ENCODE peak calls at places on chromosomes 2 and 18, in five cellular contexts. U is mammary epithelial cell, L is neural progenitor cell, E is fibroblast of lung, I is HCT116. C is an unnamed sample.

GRCh38 chr2:52365946-52366345 is 1334.0 kb upstream of the NRXN1 start:
- DNase-seq in E (no peak), I (no peak), L (no peak), U (no peak), C (no peak)

GRCh38 chr2:31889044-31889443 is 121.8 kb downstream of the MEMO1 start:
- DNase-seq in I (no peak), U (no peak), L (no peak), E (no peak), C (no peak)

GRCh38 chr2:238997137-238997390 is 149.2 kb downstream of the TWIST2 start:
- DNase-seq in I (no peak), E (no peak), U (no peak), L (no peak), C (no peak)

GRCh38 chr2:223044092-223044836 is 7.7 kb upstream of the KCNE4 start:
- DNase-seq in E (no peak), I (no peak), U (no peak), L (no peak), C (no peak)

GRCh38 chr2:188381614-188382013 is 89.9 kb downstream of the GULP1 start:
- DNase-seq in U (peak), E (peak), I (peak), L (no peak), C (no peak)

GRCh38 chr2:11077411-11077810 is 77.9 kb upstream of the SLC66A3 start:
- DNase-seq in L (no peak), U (no peak), I (no peak), E (no peak), C (no peak)

GRCh38 chr2:147632193-147632592 is 212.6 kb upstream of the ACVR2A start:
- DNase-seq in U (no peak), E (peak), L (no peak), I (no peak), C (no peak)

GRCh38 chr2:138997849-138998517 is 217.8 kb upstream of the NXPH2 start:
- DNase-seq in U (peak), I (peak), E (peak), L (no peak), C (no peak)

GRCh38 chr2:114170070-114170469 is 272.4 kb upstream of the DPP10 start:
- DNase-seq in U (peak), E (no peak), I (no peak), L (no peak), C (no peak)

GRCh38 chr2:238165288-238165921 is 6.6 kb downstream of the ERFE start:
- DNase-seq in U (no peak), L (no peak), I (no peak), E (no peak), C (no peak)

GRCh38 chr2:66535574-66536289 is 100.8 kb downstream of the MEIS1 start:
- DNase-seq in L (no peak), E (no peak), I (no peak), U (no peak), C (peak)

GRCh38 chr2:124959582-124959981 is 934.5 kb downstream of the CNTNAP5 start:
- DNase-seq in U (no peak), I (no peak), E (no peak), L (no peak), C (peak)

GRCh38 chr2:191625016-191625415 is 52.9 kb upstream of the NABP1 start:
- DNase-seq in I (no peak), L (no peak), U (no peak), E (peak), C (no peak)

GRCh38 chr2:162934191-162934590 is 95.6 kb upstream of the KCNH7 start:
- DNase-seq in E (peak), U (no peak), I (no peak), L (no peak), C (no peak)

GRCh38 chr2:234243871-234244565 is 193.5 kb downstream of the SPP2 start:
- DNase-seq in L (no peak), I (no peak), E (no peak), U (no peak), C (no peak)

GRCh38 chr2:42959148-42959992 is 167.0 kb upstream of the HAAO start:
- DNase-seq in I (no peak), L (no peak), E (peak), U (peak), C (no peak)

GRCh38 chr2:240395448-240395847 is 40.0 kb upstream of the GPC1 start:
- DNase-seq in I (no peak), E (no peak), U (no peak), L (no peak), C (no peak)

GRCh38 chr2:24527536-24527935 is 36.5 kb downstream of the NCOA1 start:
- DNase-seq in I (no peak), E (no peak), U (no peak), L (no peak), C (no peak)

GRCh38 chr2:72146357-72147302 is 1.0 kb downstream of the CYP26B1 start:
- DNase-seq in E (no peak), U (no peak), I (no peak), L (peak), C (no peak)

GRCh38 chr2:121363632-121364420 is 78.8 kb upstream of the TFCP2L1 start:
- DNase-seq in I (no peak), U (peak), L (no peak), E (peak), C (no peak)

GRCh38 chr2:18117592-18117991 is 239.1 kb downstream of the KCNS3 start:
- DNase-seq in I (peak), U (peak), E (peak), L (peak), C (no peak)

GRCh38 chr2:44335806-44336538 is 25.3 kb downstream of the PREPL start:
- DNase-seq in L (no peak), U (no peak), I (no peak), E (peak), C (no peak)

GRCh38 chr18:12768622-12769021 is 65.8 kb downstream of the PSMG2 start:
- DNase-seq in U (peak), E (peak), I (no peak), L (no peak), C (no peak)

GRCh38 chr2:237072067-237072931 is 13.4 kb upstream of the COPS8 start:
- DNase-seq in L (peak), U (peak), I (peak), E (peak), C (no peak)

GRCh38 chr2:116490511-116491145 is 1323.9 kb upstream of the DDX18 start:
- DNase-seq in L (no peak), E (peak), I (no peak), U (no peak), C (no peak)

GRCh38 chr2:229445013-229445412 is 173.9 kb upstream of the PID1 start:
- DNase-seq in I (peak), L (no peak), E (peak), U (peak), C (no peak)

GRCh38 chr18:35497006-35497333 is 790 bp downstream of the INO80C start:
- DNase-seq in E (peak), L (no peak), U (no peak), I (no peak), C (no peak)

GRCh38 chr2:239229545-239230279 is 171.1 kb downstream of the HDAC4 start:
- DNase-seq in L (no peak), E (no peak), I (no peak), U (no peak), C (no peak)

GRCh38 chr2:152335851-152336102 is 803 bp downstream of the FMNL2 start:
- DNase-seq in I (no peak), U (no peak), E (no peak), L (no peak), C (no peak)

GRCh38 chr2:42856891-42857632 is 64.7 kb upstream of the HAAO start:
- DNase-seq in L (no peak), I (no peak), E (no peak), U (peak), C (no peak)

GRCh38 chr2:1781291-1782080 is 37.2 kb upstream of the PXDN start:
- DNase-seq in L (no peak), E (peak), I (peak), U (no peak), C (no peak)

GRCh38 chr2:167550448-167550847 is 662.2 kb downstream of the XIRP2 start:
- DNase-seq in U (no peak), L (peak), I (peak), E (peak), C (no peak)

GRCh38 chr18:48408111-48408726 is 964 bp downstream of the ZBTB7C start:
- DNase-seq in E (peak), L (peak), U (no peak), I (no peak), C (no peak)

GRCh38 chr2:86747708-86748627 is 27.9 kb downstream of the RMND5A start:
- DNase-seq in U (peak), I (peak), E (peak), L (peak), C (peak)

GRCh38 chr2:128436498-128437180 is 118.0 kb upstream of the HS6ST1 start:
- DNase-seq in L (no peak), I (no peak), U (no peak), E (no peak), C (no peak)

GRCh38 chr2:232632229-232632903 is 1.0 kb upstream of the EFHD1 start:
- DNase-seq in U (no peak), I (no peak), E (no peak), L (no peak), C (no peak)

GRCh38 chr2:232632904-232633412 is 446 bp upstream of the EFHD1 start:
- DNase-seq in U (no peak), L (peak), E (peak), I (no peak), C (no peak)

GRCh38 chr2:232633413-232634318 is at the start of gene EFHD1:
- DNase-seq in I (no peak), L (peak), E (peak), U (peak), C (no peak)

GRCh38 chr2:232635820-232636219 is 2.4 kb downstream of the EFHD1 start:
- DNase-seq in L (no peak), I (no peak), E (no peak), U (no peak), C (no peak)

GRCh38 chr2:232634319-232635150 is 1.1 kb downstream of the EFHD1 start:
- DNase-seq in I (no peak), L (peak), U (no peak), E (peak), C (no peak)
- TF ChIP-seq EZH2 in I (no peak), L (peak), U (peak), E (peak), C (no peak)

GRCh38 chr18:40004246-40004645 is 1950.8 kb upstream of the PIK3C3 start:
- DNase-seq in U (no peak), E (no peak), L (no peak), I (no peak), C (no peak)

GRCh38 chr18:39994521-39994920 is 1960.5 kb upstream of the PIK3C3 start:
- DNase-seq in U (peak), I (no peak), E (no peak), L (no peak), C (no peak)

DNA sequence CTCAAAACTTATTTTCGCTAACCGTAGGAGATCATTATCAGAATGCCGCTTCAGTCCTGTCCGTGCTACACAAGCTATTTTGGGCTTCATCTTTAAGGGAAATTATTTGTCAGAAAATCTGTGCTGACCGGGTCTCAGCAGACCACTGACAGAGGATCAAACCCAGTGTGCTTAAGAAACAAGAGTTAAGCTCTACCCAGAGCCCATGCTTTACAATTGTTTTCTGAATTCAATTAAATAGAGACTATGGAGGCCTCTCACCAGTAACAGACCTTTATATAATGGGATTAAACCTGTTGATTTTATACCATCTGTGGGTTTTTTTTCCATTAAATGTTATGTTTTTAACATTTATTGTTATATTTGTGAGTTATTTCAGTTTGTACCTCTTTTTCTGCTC is 1956.7 kb upstream of the PIK3C3 start:
- DNase-seq in U (no peak), E (no peak), L (peak), I (no peak), C (no peak)
- H3K9ac ChIP-seq in U (no peak), E (no peak), L (no peak), I (no peak), C (no peak)

DNA sequence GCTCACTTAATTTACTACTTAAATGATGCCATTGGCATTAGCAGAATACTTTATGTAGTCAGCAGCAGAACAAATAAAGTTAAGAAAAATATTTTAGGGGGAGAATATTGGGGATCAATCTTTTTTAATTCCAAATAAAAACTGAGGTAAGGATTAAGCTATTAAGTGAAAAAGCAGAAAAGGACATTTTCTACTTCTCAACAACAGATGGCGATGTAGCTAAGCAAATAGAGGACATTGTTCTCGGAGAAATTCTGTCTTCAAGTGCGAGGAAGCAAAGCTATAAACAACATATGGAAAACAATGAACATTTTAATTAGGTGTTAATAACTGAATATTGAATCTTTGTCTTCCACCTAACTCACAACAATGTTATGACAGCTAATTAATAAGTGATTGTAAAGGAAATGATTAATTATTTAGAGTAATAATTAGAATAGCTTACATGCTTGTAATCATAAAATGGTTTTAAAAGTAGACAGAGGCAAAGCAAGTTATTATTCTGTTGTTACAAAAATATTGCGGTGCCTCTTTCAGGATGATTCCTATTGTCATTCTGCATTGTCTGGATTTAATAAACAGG is 32.8 kb upstream of the CCDC93 start:
- DNase-seq in L (peak), E (peak), I (peak), U (peak), C (peak)
- H3K4me3 ChIP-seq in L (no peak), E (no peak), I (no peak), U (no peak), C (no peak)

GRCh38 chr18:3798032-3798431 is 348.1 kb downstream of the TGIF1 start:
- DNase-seq in E (no peak), U (no peak), I (no peak), L (no peak), C (no peak)

GRCh38 chr18:3793545-3793944 is 343.6 kb downstream of the TGIF1 start:
- DNase-seq in I (no peak), E (peak), L (no peak), U (no peak), C (no peak)

GRCh38 chr18:3794537-3795348 is 344.8 kb downstream of the TGIF1 start:
- DNase-seq in U (peak), I (no peak), L (no peak), E (peak), C (peak)

GRCh38 chr18:3799515-3799914 is 349.5 kb downstream of the TGIF1 start:
- DNase-seq in E (peak), I (no peak), U (no peak), L (peak), C (no peak)

DNA sequence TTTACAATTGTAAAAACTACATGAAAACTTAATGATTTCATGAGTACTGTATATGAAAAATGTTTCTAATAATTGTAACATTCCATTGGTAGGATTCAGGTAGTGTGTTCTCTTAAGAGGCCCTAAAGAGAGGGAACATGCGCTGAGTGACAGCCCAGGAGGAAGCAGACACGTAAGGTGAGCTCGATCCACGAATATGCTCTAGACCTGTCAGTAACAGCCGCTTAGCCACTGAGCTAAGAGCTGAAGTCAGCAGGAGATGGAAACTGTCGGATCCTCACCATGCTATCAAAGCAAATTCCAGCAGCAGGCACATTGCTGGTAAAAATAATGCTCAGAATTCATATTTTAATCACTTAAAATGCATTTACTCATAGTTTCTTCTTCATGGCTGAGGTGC is 346.5 kb downstream of the TGIF1 start:
- DNase-seq in E (no peak), U (no peak), L (no peak), I (no peak), C (no peak)
- TF ChIP-seq EZH2 in E (no peak), U (no peak), L (no peak), I (no peak), C (no peak)

GRCh38 chr2:216132585-216132984 is 23.4 kb downstream of the XRCC5 start:
- DNase-seq in L (no peak), U (no peak), I (no peak), E (no peak), C (no peak)
- H3K9ac ChIP-seq in L (no peak), U (no peak), I (no peak), E (no peak), C (no peak)

DNA sequence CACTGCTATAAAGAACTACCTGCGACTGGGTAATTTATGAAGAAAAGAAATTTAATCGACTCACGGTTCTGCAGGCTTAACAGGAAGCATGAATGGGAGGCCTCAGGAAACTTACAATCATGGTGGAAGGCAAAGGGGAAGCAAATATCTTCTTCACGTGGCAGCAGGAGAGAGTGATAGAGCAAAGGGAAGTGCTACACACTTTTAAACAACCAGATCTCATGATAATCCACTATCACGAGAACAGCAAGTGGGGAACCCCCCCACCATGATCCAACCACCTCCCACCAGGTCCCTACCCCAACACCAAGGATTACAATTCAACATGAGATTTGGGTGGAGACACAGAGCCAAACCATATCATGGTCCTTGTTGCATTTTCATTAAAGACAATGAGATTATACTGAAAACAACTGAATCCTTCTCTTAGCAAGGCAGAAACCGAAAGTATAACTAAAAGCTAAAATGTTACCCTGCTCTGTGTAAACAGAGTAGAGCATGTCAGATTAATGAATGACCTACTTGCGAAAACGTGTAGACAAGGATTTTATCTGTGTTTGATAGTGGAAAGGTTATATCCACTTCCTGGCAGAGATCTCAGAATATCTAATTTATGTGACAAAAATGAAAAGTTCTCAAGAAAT is 60.1 kb upstream of the RBBP8 start:
- DNase-seq in E (no peak), L (no peak), I (no peak), U (no peak), C (no peak)
- H3K4me3 ChIP-seq in E (no peak), L (no peak), I (no peak), U (no peak), C (no peak)

C was measured in SK-N-MC.